ENCODE peak calls at places on chromosomes 12 and 14, in five cellular contexts. A is CD8-positive, alpha-beta T cell; N is AG04450; P is T-helper 2 cell; C is transverse colon. I is an unnamed sample.

GRCh38 chr14:23008836-23009235 is 1.1 kb downstream of the C14orf93 start:
- DNase-seq in A (no peak), N (no peak), P (no peak), C (no peak), I (no peak)

GRCh38 chr12:49058366-49059062 is 2.1 kb downstream of the KMT2D start:
- DNase-seq in A (no peak), N (no peak), P (no peak), C (no peak), I (no peak)

GRCh38 chr12:94427520-94428381 is 31.9 kb downstream of the CEP83 start:
- DNase-seq in A (no peak), N (peak; percentile 74), P (no peak), C (peak; percentile 24), I (peak; percentile 28)

GRCh38 chr14:75249251-75249957 is 29.2 kb upstream of the FOS start:
- DNase-seq in A (peak; percentile 94), N (no peak), P (peak; percentile 82), C (peak; percentile 73), I (no peak)

GRCh38 chr12:115691123-115691522 is 586.4 kb downstream of the MED13L start:
- DNase-seq in A (no peak), N (no peak), P (no peak), C (no peak), I (no peak)

GRCh38 chr12:109612975-109613502 is 39.4 kb downstream of the MVK start:
- DNase-seq in A (no peak), N (no peak), P (no peak), C (no peak), I (no peak)

GRCh38 chr12:116222358-116222757 is 55.1 kb downstream of the MED13L start:
- DNase-seq in A (no peak), N (peak; percentile 75), P (no peak), C (peak; percentile 42), I (no peak)

GRCh38 chr12:108129017-108129812 is at the start of gene WSCD2:
- DNase-seq in A (no peak), N (no peak), P (no peak), C (peak; percentile 21), I (peak; percentile 24)

GRCh38 chr12:105920161-105920684 is 218.5 kb downstream of the NUAK1 start:
- DNase-seq in A (no peak), N (no peak), P (no peak), C (no peak), I (peak; percentile 43)

GRCh38 chr12:2333516-2333915 is 280.7 kb downstream of the CACNA1C start:
- DNase-seq in A (no peak), N (no peak), P (no peak), C (no peak), I (no peak)

GRCh38 chr12:43786899-43787693 is 19.0 kb downstream of the TWF1 start:
- DNase-seq in A (no peak), N (no peak), P (no peak), C (no peak), I (no peak)

GRCh38 chr14:91158091-91158790 is 44.4 kb downstream of the DGLUCY start:
- DNase-seq in A (no peak), N (no peak), P (no peak), C (peak; percentile 43), I (peak; percentile 59)

I was measured in left ventricle myocardium inferior.